ENCODE peak calls at places on chromosomes 1 and 21, in seven cellular contexts. One of them, this sample, is unnamed. For H3K4me1, the result is how much of the 10 kb centered on the place peaks cover.

GRCh38 chr1:109509176-109510134 is at the start of gene AMIGO1:
- DNase-seq in naive thymus-derived CD4-positive, alpha-beta T cell: peak
- DNase-seq in CD8-positive, alpha-beta memory T cell: peak
- DNase-seq in cardiac muscle cell: peak
- DNase-seq in heart right ventricle: peak
- DNase-seq in uterus: peak
- DNase-seq in breast epithelium: no peak
- DNase-seq in this sample: no peak

GRCh38 chr21:25565272-25566199 is 41.7 kb downstream of the MRPL39 start:
- DNase-seq in naive thymus-derived CD4-positive, alpha-beta T cell: no peak
- DNase-seq in CD8-positive, alpha-beta memory T cell: no peak
- DNase-seq in cardiac muscle cell: no peak
- DNase-seq in heart right ventricle: no peak
- DNase-seq in uterus: no peak
- DNase-seq in breast epithelium: no peak
- DNase-seq in this sample: no peak

GRCh38 chr21:27569091-27569490 is 602.2 kb upstream of the ADAMTS5 start:
- DNase-seq in naive thymus-derived CD4-positive, alpha-beta T cell: no peak
- DNase-seq in CD8-positive, alpha-beta memory T cell: no peak
- DNase-seq in cardiac muscle cell: no peak
- DNase-seq in heart right ventricle: no peak
- DNase-seq in uterus: no peak
- DNase-seq in breast epithelium: no peak
- DNase-seq in this sample: no peak

GRCh38 chr1:179327679-179328078 is 34.1 kb downstream of the SOAT1 start:
- DNase-seq in naive thymus-derived CD4-positive, alpha-beta T cell: no peak
- DNase-seq in CD8-positive, alpha-beta memory T cell: no peak
- DNase-seq in cardiac muscle cell: peak
- DNase-seq in heart right ventricle: no peak
- DNase-seq in uterus: no peak
- DNase-seq in breast epithelium: no peak
- DNase-seq in this sample: no peak

GRCh38 chr21:22211943-22212342 is 1213.7 kb downstream of the NCAM2 start:
- DNase-seq in naive thymus-derived CD4-positive, alpha-beta T cell: no peak
- DNase-seq in CD8-positive, alpha-beta memory T cell: no peak
- DNase-seq in cardiac muscle cell: no peak
- DNase-seq in heart right ventricle: no peak
- DNase-seq in uterus: no peak
- DNase-seq in breast epithelium: no peak
- DNase-seq in this sample: no peak

GRCh38 chr1:231338270-231339128 is at the start of gene SPRTN:
- DNase-seq in naive thymus-derived CD4-positive, alpha-beta T cell: no peak
- DNase-seq in CD8-positive, alpha-beta memory T cell: no peak
- DNase-seq in cardiac muscle cell: no peak
- DNase-seq in heart right ventricle: no peak
- DNase-seq in uterus: no peak
- DNase-seq in breast epithelium: no peak
- DNase-seq in this sample: no peak

GRCh38 chr21:31667141-31667540 is 7.6 kb downstream of the SOD1 start:
- DNase-seq in naive thymus-derived CD4-positive, alpha-beta T cell: no peak
- DNase-seq in CD8-positive, alpha-beta memory T cell: no peak
- DNase-seq in cardiac muscle cell: no peak
- DNase-seq in heart right ventricle: no peak
- DNase-seq in uterus: no peak
- DNase-seq in breast epithelium: no peak
- DNase-seq in this sample: no peak

GRCh38 chr1:27099154-27099903 is 55.6 kb downstream of the SLC9A1 start:
- DNase-seq in naive thymus-derived CD4-positive, alpha-beta T cell: no peak
- DNase-seq in CD8-positive, alpha-beta memory T cell: no peak
- DNase-seq in cardiac muscle cell: peak
- DNase-seq in heart right ventricle: peak
- DNase-seq in uterus: peak
- DNase-seq in breast epithelium: no peak
- DNase-seq in this sample: no peak

GRCh38 chr1:19202396-19202795 is 7.7 kb downstream of the UBR4 start:
- DNase-seq in naive thymus-derived CD4-positive, alpha-beta T cell: no peak
- DNase-seq in CD8-positive, alpha-beta memory T cell: no peak
- DNase-seq in cardiac muscle cell: no peak
- DNase-seq in heart right ventricle: no peak
- DNase-seq in uterus: no peak
- DNase-seq in breast epithelium: no peak
- DNase-seq in this sample: no peak
- H3K4me1 ChIP-seq in naive thymus-derived CD4-positive, alpha-beta T cell: under half
- H3K4me1 ChIP-seq in CD8-positive, alpha-beta memory T cell: under half
- H3K4me1 ChIP-seq in cardiac muscle cell: half or more
- H3K4me1 ChIP-seq in heart right ventricle: half or more
- H3K4me1 ChIP-seq in uterus: under half
- H3K4me1 ChIP-seq in breast epithelium: under half
- H3K4me1 ChIP-seq in this sample: half or more

DNA sequence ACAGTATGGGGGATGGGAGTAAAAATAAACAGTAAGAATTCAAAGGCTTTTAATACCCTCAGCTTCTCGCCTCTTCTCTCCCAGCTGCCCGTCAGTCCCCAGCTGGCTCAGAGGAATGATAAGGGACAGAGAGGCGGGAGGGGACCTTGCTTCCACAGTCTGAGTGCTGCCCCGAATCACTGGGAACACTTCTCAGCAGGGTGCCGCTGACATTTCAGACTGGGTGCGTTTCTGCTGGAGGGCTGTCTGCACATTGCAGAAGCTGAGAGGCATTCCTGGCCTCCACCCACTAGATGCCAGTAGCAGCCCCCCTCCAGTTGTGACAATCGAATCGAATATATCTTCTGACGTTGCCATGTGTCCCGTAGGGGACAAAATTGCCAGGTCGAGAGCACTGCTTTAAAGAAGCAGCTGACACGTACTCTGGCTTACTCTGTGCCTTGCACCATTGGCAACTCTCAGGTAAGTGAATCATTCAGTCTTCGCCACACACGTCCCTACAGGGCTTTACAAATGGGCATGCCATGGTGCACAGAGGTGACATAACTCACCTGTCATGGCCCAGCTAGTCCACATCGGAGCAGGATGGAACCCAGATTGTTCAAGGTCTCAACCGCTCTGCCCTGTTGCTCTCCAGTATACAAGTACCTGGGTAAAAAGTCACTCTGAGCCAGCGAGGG is 23.9 kb downstream of the CTNNBIP1 start:
- DNase-seq in naive thymus-derived CD4-positive, alpha-beta T cell: no peak
- DNase-seq in CD8-positive, alpha-beta memory T cell: no peak
- DNase-seq in cardiac muscle cell: no peak
- DNase-seq in heart right ventricle: no peak
- DNase-seq in uterus: no peak
- DNase-seq in breast epithelium: no peak
- DNase-seq in this sample: no peak
- H3K4me1 ChIP-seq in naive thymus-derived CD4-positive, alpha-beta T cell: under half
- H3K4me1 ChIP-seq in CD8-positive, alpha-beta memory T cell: under half
- H3K4me1 ChIP-seq in cardiac muscle cell: under half
- H3K4me1 ChIP-seq in heart right ventricle: under half
- H3K4me1 ChIP-seq in uterus: under half
- H3K4me1 ChIP-seq in breast epithelium: under half
- H3K4me1 ChIP-seq in this sample: under half

GRCh38 chr1:20402585-20403422 is 83.2 kb downstream of the CAMK2N1 start:
- DNase-seq in naive thymus-derived CD4-positive, alpha-beta T cell: no peak
- DNase-seq in CD8-positive, alpha-beta memory T cell: no peak
- DNase-seq in cardiac muscle cell: peak
- DNase-seq in heart right ventricle: no peak
- DNase-seq in uterus: no peak
- DNase-seq in breast epithelium: no peak
- DNase-seq in this sample: no peak
- H3K4me1 ChIP-seq in naive thymus-derived CD4-positive, alpha-beta T cell: under half
- H3K4me1 ChIP-seq in CD8-positive, alpha-beta memory T cell: under half
- H3K4me1 ChIP-seq in cardiac muscle cell: under half
- H3K4me1 ChIP-seq in heart right ventricle: under half
- H3K4me1 ChIP-seq in uterus: under half
- H3K4me1 ChIP-seq in breast epithelium: under half
- H3K4me1 ChIP-seq in this sample: under half

DNA sequence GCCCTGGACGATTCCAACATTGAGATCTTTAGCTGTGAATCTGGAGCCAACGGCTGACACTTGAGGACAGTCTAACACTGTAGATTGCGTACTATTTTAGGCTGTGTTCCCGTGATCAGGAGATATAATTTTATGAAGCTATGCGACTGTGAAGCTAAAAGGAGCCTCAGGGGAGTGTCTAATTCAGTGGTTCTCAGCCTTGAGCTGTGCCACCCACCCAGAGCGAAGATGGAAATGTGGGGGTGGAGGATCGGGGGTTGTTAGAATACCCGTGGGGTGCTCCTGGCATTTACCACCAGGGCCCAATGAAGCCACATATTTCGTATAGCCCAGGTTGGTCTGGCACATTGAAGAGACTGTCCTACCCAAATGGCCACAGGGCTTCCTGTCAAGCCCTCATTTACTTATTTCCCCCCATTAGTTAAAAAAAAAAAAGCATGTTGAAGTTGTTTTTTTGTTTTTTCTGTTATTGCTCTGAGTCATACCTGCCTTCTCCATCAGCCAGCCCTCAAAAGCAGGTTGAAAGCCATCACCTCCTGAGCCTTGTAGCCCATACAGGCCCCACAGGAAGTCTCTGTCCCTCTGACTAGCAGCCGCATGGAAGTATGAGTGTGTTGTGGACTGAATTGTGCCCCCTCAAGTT is 141.7 kb downstream of the GALNT2 start:
- DNase-seq in naive thymus-derived CD4-positive, alpha-beta T cell: no peak
- DNase-seq in CD8-positive, alpha-beta memory T cell: peak
- DNase-seq in cardiac muscle cell: no peak
- DNase-seq in heart right ventricle: no peak
- DNase-seq in uterus: no peak
- DNase-seq in breast epithelium: no peak
- DNase-seq in this sample: no peak
- H3K4me1 ChIP-seq in naive thymus-derived CD4-positive, alpha-beta T cell: under half
- H3K4me1 ChIP-seq in CD8-positive, alpha-beta memory T cell: under half
- H3K4me1 ChIP-seq in cardiac muscle cell: under half
- H3K4me1 ChIP-seq in heart right ventricle: half or more
- H3K4me1 ChIP-seq in uterus: under half
- H3K4me1 ChIP-seq in breast epithelium: under half
- H3K4me1 ChIP-seq in this sample: under half

DNA sequence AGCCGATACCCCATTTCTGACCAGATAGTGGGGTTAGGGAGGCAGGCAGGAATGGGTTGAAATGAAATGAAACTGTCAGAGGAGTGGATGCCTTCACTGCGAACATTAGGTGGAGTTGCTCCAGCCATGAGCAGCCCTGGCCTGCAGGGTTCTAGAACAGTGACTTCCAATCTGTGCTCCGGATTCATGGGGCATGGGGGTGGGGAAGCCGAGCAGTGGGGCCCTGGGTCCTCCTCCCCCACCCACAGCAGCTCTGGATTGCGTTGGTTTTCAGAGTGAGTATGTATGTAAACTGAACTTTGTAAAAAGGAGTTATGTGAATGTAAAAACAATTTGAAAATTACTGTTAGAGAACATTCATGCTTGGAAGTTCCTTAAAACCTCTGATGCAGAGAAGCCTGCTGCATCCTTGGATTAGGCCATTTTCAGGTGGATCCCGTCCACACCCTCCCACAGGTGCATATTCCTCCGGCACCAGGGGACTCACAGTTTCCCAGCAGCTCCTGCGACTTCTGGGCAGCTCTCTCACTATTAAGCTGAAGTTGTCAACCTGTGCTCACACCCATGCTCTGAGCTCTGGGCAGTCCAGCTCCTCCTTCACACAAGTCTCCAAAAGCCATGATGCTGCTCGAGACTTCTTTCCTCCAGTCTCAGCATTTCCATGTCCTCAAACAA is 54.4 kb upstream of the EDN2 start:
- DNase-seq in naive thymus-derived CD4-positive, alpha-beta T cell: no peak
- DNase-seq in CD8-positive, alpha-beta memory T cell: no peak
- DNase-seq in cardiac muscle cell: no peak
- DNase-seq in heart right ventricle: no peak
- DNase-seq in uterus: peak
- DNase-seq in breast epithelium: no peak
- DNase-seq in this sample: no peak
- H3K4me1 ChIP-seq in naive thymus-derived CD4-positive, alpha-beta T cell: under half
- H3K4me1 ChIP-seq in CD8-positive, alpha-beta memory T cell: under half
- H3K4me1 ChIP-seq in cardiac muscle cell: under half
- H3K4me1 ChIP-seq in heart right ventricle: under half
- H3K4me1 ChIP-seq in uterus: under half
- H3K4me1 ChIP-seq in breast epithelium: under half
- H3K4me1 ChIP-seq in this sample: under half

GRCh38 chr21:29238967-29239289 is 59.8 kb upstream of the BACH1 start:
- DNase-seq in naive thymus-derived CD4-positive, alpha-beta T cell: no peak
- DNase-seq in CD8-positive, alpha-beta memory T cell: no peak
- DNase-seq in cardiac muscle cell: peak
- DNase-seq in heart right ventricle: no peak
- DNase-seq in uterus: no peak
- DNase-seq in breast epithelium: no peak
- DNase-seq in this sample: no peak

GRCh38 chr21:29245104-29245643 is 53.5 kb upstream of the BACH1 start:
- DNase-seq in naive thymus-derived CD4-positive, alpha-beta T cell: no peak
- DNase-seq in CD8-positive, alpha-beta memory T cell: no peak
- DNase-seq in cardiac muscle cell: no peak
- DNase-seq in heart right ventricle: no peak
- DNase-seq in uterus: no peak
- DNase-seq in breast epithelium: no peak
- DNase-seq in this sample: no peak

GRCh38 chr21:29240136-29240535 is 58.6 kb upstream of the BACH1 start:
- DNase-seq in naive thymus-derived CD4-positive, alpha-beta T cell: no peak
- DNase-seq in CD8-positive, alpha-beta memory T cell: no peak
- DNase-seq in cardiac muscle cell: no peak
- DNase-seq in heart right ventricle: no peak
- DNase-seq in uterus: no peak
- DNase-seq in breast epithelium: no peak
- DNase-seq in this sample: no peak

GRCh38 chr21:29246614-29247013 is 52.1 kb upstream of the BACH1 start:
- DNase-seq in naive thymus-derived CD4-positive, alpha-beta T cell: no peak
- DNase-seq in CD8-positive, alpha-beta memory T cell: no peak
- DNase-seq in cardiac muscle cell: no peak
- DNase-seq in heart right ventricle: no peak
- DNase-seq in uterus: no peak
- DNase-seq in breast epithelium: no peak
- DNase-seq in this sample: no peak

GRCh38 chr21:29243188-29243587 is 55.5 kb upstream of the BACH1 start:
- DNase-seq in naive thymus-derived CD4-positive, alpha-beta T cell: no peak
- DNase-seq in CD8-positive, alpha-beta memory T cell: no peak
- DNase-seq in cardiac muscle cell: no peak
- DNase-seq in heart right ventricle: no peak
- DNase-seq in uterus: no peak
- DNase-seq in breast epithelium: no peak
- DNase-seq in this sample: no peak
- H3K4me1 ChIP-seq in naive thymus-derived CD4-positive, alpha-beta T cell: under half
- H3K4me1 ChIP-seq in CD8-positive, alpha-beta memory T cell: under half
- H3K4me1 ChIP-seq in cardiac muscle cell: under half
- H3K4me1 ChIP-seq in heart right ventricle: under half
- H3K4me1 ChIP-seq in uterus: under half
- H3K4me1 ChIP-seq in breast epithelium: under half
- H3K4me1 ChIP-seq in this sample: under half

This sample was measured in esophagus muscularis mucosa.